ENCODE peak calls at places on chromosome 17, in seven cellular contexts. A is colonic mucosa; Q is CD4-positive, alpha-beta T cell; W is PC-3; N is tibial artery; Z is endodermal cell; F is breast epithelium. J is an unnamed sample.

GRCh38 chr17:1259910-1260389 is 10.3 kb upstream of the BHLHA9 start:
- DNase-seq in W (no peak), Z (no peak), N (no peak), F (no peak), A (no peak), Q (no peak), J (no peak)

GRCh38 chr17:65495255-65496060 is 66.0 kb downstream of the AXIN2 start:
- DNase-seq in A (peak; percentile 31), F (no peak), W (no peak), Z (peak; percentile 97), N (peak; percentile 47), Q (peak; percentile 6), J (no peak)

GRCh38 chr17:33291248-33292183 is 1.6 kb downstream of the ASIC2 start:
- DNase-seq in A (peak; percentile 38), W (no peak), Q (no peak), F (no peak), N (no peak), Z (peak; percentile 91), J (peak; percentile 13)

GRCh38 chr17:7215652-7216139 is 3.9 kb downstream of the DLG4 start:
- DNase-seq in W (no peak), Q (no peak), N (no peak), Z (peak; percentile 84), F (no peak), A (no peak), J (no peak)

GRCh38 chr17:50051082-50051576 is 4.8 kb upstream of the ITGA3 start:
- DNase-seq in N (no peak), W (peak; percentile 100), Q (no peak), Z (peak; percentile 92), F (no peak), A (no peak), J (peak; percentile 93)

GRCh38 chr17:27353469-27354050 is 59.6 kb downstream of the WSB1 start:
- DNase-seq in Z (peak; percentile 98), W (peak; percentile 93), A (peak; percentile 91), N (peak; percentile 97), F (peak; percentile 91), Q (peak; percentile 78), J (peak; percentile 96)

GRCh38 chr17:59666235-59666634 is 41.0 kb downstream of the PTRH2 start:
- DNase-seq in Q (no peak), W (peak; percentile 27), A (no peak), N (no peak), F (no peak), Z (no peak), J (no peak)

GRCh38 chr17:42521666-42522262 is 14.3 kb upstream of the NAGLU start:
- DNase-seq in A (no peak), W (no peak), N (peak; percentile 76), Q (no peak), Z (peak; percentile 32), F (no peak), J (no peak)

GRCh38 chr17:57135748-57136342 is 50.8 kb downstream of the AKAP1 start:
- DNase-seq in Q (no peak), F (no peak), Z (no peak), W (no peak), N (peak; percentile 56), A (no peak), J (no peak)

GRCh38 chr17:77281904-77282367 is 141.2 kb downstream of the SEC14L1 start:
- DNase-seq in W (peak; percentile 70), N (no peak), Z (peak; percentile 83), Q (no peak), F (no peak), A (peak; percentile 74), J (peak; percentile 46)

GRCh38 chr17:75877752-75878173 is 618 bp downstream of the TRIM47 start:
- DNase-seq in W (peak; percentile 88), Q (peak; percentile 64), Z (peak; percentile 95), N (peak; percentile 82), A (peak; percentile 81), F (peak; percentile 70), J (peak; percentile 51)

GRCh38 chr17:75875182-75875939 is 3.0 kb downstream of the TRIM47 start:
- DNase-seq in A (peak; percentile 68), W (no peak), N (no peak), F (no peak), Z (no peak), Q (no peak), J (no peak)

GRCh38 chr17:75875940-75876189 is 2.5 kb downstream of the TRIM47 start:
- DNase-seq in Z (no peak), F (peak; percentile 82), A (no peak), Q (no peak), N (peak; percentile 91), W (no peak), J (peak; percentile 84)

GRCh38 chr17:75876938-75877751 is 1.2 kb downstream of the TRIM47 start:
- DNase-seq in A (peak; percentile 90), N (peak; percentile 99), F (peak; percentile 71), W (peak; percentile 95), Z (peak; percentile 80), Q (no peak), J (peak; percentile 81)

DNA sequence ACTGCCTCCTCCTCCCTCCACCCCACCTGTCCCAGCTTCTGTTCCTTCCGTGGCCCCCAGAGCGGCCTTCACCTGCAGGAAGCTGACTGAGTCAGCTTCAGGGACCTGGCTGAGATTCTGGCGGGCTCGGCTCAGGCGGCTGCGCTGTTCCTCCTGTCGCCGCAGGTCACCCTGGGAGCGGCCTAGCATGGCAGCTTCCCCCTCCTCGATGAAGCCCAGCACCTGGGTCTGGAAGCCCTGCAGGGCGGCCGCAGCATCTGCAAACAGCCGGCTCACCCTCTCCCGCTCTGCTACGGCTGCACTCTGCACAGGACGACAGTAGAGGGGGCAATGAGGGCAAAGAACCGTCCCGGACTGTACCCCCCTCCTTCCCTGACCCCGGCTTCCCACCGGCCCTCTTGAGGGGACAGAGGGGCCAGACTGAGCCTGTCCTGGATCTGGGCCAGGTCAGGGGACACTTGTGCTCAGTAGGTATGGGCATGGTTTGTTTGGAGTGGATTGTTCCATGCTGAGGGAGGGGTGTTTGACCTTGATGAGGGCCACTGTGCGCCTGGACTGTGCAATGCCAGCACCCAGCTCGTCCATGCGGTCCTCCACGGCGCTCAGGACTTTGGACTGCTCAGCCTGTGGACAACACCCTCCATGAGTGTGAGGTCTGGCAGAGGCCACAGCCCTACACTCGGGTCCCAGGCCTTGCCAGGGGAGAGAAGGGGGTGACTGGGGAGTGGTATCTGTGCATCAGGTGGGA is 2.0 kb downstream of the TRIM47 start:
- DNase-seq in Z (peak; percentile 89), Q (peak; percentile 82), A (peak; percentile 90), W (peak; percentile 96), F (no peak), N (peak; percentile 77), J (peak; percentile 54)
- TF ChIP-seq CTCF in Z (peak; percentile 61), Q (peak; percentile 47), A (no peak), W (peak; percentile 45), F (no peak), N (no peak), J (peak; percentile 36)

GRCh38 chr17:78412403-78412802 is 34.0 kb downstream of the PGS1 start:
- DNase-seq in N (no peak), Z (no peak), A (no peak), F (no peak), Q (no peak), W (peak; percentile 30), J (no peak)
- TF ChIP-seq CTCF in N (no peak), Z (peak; percentile 77), A (peak; percentile 32), F (no peak), Q (peak; percentile 38), W (peak; percentile 71), J (no peak)

GRCh38 chr17:10617120-10617505 is 40.0 kb downstream of the MYH3 start:
- DNase-seq in A (no peak), Q (no peak), F (no peak), W (no peak), Z (no peak), N (no peak), J (no peak)

GRCh38 chr17:10612957-10613744 is 44.0 kb downstream of the MYH3 start:
- DNase-seq in F (no peak), N (no peak), Z (no peak), A (no peak), W (no peak), Q (no peak), J (no peak)

GRCh38 chr17:10613775-10614513 is 43.2 kb downstream of the MYH3 start:
- DNase-seq in Z (no peak), F (no peak), W (no peak), Q (no peak), A (no peak), N (no peak), J (peak; percentile 27)

GRCh38 chr17:10616502-10617119 is 40.5 kb downstream of the MYH3 start:
- DNase-seq in Z (peak; percentile 100), W (peak; percentile 81), Q (peak; percentile 62), A (peak; percentile 84), F (peak; percentile 50), N (peak; percentile 82), J (peak; percentile 77)

GRCh38 chr17:10614536-10615155 is 42.5 kb downstream of the MYH3 start:
- DNase-seq in Q (no peak), Z (peak; percentile 96), N (no peak), A (peak; percentile 49), W (peak; percentile 61), F (no peak), J (peak; percentile 61)
- TF ChIP-seq CTCF in Q (peak; percentile 25), Z (peak; percentile 90), N (peak; percentile 69), A (peak; percentile 76), W (peak; percentile 73), F (peak; percentile 52), J (peak; percentile 74)

GRCh38 chr17:44902135-44902760 is 3.0 kb upstream of the EFTUD2 start:
- DNase-seq in Q (no peak), N (peak; percentile 48), W (no peak), A (no peak), F (no peak), Z (no peak), J (no peak)

GRCh38 chr17:44900894-44901293 is 1.6 kb upstream of the EFTUD2 start:
- DNase-seq in F (no peak), A (no peak), Z (no peak), N (peak; percentile 60), Q (no peak), W (peak; percentile 76), J (no peak)

GRCh38 chr17:44898768-44899073 is 524 bp downstream of the EFTUD2 start:
- DNase-seq in Z (no peak), F (no peak), N (no peak), A (peak; percentile 46), Q (no peak), W (peak; percentile 63), J (peak; percentile 59)

GRCh38 chr17:44901323-44901965 is 2.2 kb upstream of the EFTUD2 start:
- DNase-seq in F (no peak), W (peak; percentile 93), N (peak; percentile 7), Z (no peak), A (no peak), Q (no peak), J (no peak)

DNA sequence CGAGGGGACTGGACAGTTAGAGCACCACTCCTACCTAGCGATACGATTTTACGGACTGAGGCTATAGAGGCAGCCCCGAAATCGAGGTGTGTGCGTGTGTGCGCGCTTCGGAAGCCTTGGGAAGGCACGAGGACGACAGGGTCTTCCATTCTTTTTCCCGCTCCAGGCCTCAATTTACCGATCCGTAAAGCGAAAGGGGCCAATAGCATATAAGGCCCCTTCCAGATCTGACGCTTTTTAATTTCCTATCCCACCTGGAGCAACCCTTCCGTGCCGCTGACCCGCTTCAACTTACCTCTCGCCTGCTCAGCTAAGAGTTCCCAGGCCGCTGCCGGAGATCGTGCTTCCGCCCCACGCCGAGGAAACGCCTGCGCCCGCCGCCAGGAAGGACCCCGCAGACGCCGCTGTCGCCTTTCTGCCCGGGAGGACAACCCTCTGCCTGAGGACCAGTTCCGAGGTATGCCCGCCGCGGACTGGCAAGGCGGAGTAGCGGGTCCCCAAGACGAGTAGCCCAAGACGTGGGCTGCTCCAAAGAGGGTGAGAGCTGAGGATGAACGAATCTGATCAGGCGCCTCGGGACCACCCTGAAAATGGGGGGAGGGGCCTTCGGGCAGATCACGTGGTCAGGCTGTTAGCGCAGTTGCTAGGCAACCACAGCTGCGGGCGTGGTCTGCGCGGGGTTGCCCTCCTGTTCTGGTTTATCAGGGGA is at the start of gene EFTUD2:
- DNase-seq in Q (peak; percentile 91), W (peak; percentile 90), F (peak; percentile 90), N (peak; percentile 93), Z (peak; percentile 97), A (peak; percentile 92), J (peak; percentile 96)
- TF ChIP-seq CTCF in Q (no peak), W (no peak), F (peak; percentile 28), N (no peak), Z (no peak), A (no peak), J (no peak)